ENCODE peak calls at places on chromosomes 13 and 19, in four cellular contexts. P, K, I and W are unnamed samples.

GRCh38 chr13:95540848-95541247 is 11.7 kb upstream of the CLDN10 start:
- ATAC-seq in P (no peak), K (no peak), I (peak; percentile 98), W (no peak)

GRCh38 chr13:29892149-29892548 is 41.7 kb upstream of the UBL3 start:
- ATAC-seq in P (no peak), K (no peak), I (no peak), W (no peak)

GRCh38 chr19:5890099-5890498 is 13.5 kb downstream of the NDUFA11 start:
- ATAC-seq in P (peak; percentile 15), K (no peak), I (no peak), W (no peak)

GRCh38 chr13:111206148-111206547 is 91.0 kb downstream of the ARHGEF7 start:
- ATAC-seq in P (no peak), K (no peak), I (no peak), W (no peak)

GRCh38 chr19:44741258-44741731 is 7.2 kb upstream of the BCL3 start:
- ATAC-seq in P (no peak), K (peak; percentile 55), I (no peak), W (peak; percentile 64)

GRCh38 chr13:41995946-41996345 is 35.0 kb upstream of the VWA8 start:
- ATAC-seq in P (peak; percentile 61), K (peak; percentile 57), I (no peak), W (peak; percentile 39)

GRCh38 chr13:51721485-51721884 is 82.5 kb downstream of the DHRS12 start:
- ATAC-seq in P (no peak), K (no peak), I (peak; percentile 89), W (peak; percentile 82)

GRCh38 chr19:42158926-42159325 is 26.7 kb upstream of the POU2F2 start:
- ATAC-seq in P (no peak), K (no peak), I (no peak), W (no peak)

GRCh38 chr13:84279166-84279565 is 396.9 kb upstream of the SLITRK1 start:
- ATAC-seq in P (no peak), K (no peak), I (no peak), W (no peak)

GRCh38 chr13:33676700-33677048 is 141.3 kb upstream of the RFC3 start:
- ATAC-seq in P (peak; percentile 52), K (peak; percentile 39), I (peak; percentile 97), W (no peak)